ENCODE peak calls at places on chromosome 4, in five cellular contexts. F is cardiac septum, Q is pons, E is A549, B is HCEC 1CT. J is an unnamed sample.

GRCh38 chr4:3186609-3187008 is 62.4 kb upstream of the MSANTD1 start:
- DNase-seq in F (no peak), Q (no peak), E (no peak), B (no peak), J (no peak)

GRCh38 chr4:16530688-16531635 is 304.7 kb upstream of the TAPT1 start:
- DNase-seq in F (no peak), Q (no peak), E (no peak), B (peak; percentile 9), J (no peak)

GRCh38 chr4:85953651-85954018 is 406.2 kb downstream of the MAPK10 start:
- DNase-seq in F (no peak), Q (no peak), E (peak; percentile 28), B (peak; percentile 64), J (no peak)

GRCh38 chr4:82785248-82786003 is 13.2 kb downstream of the SCD5 start:
- DNase-seq in F (no peak), Q (peak; percentile 84), E (peak; percentile 48), B (peak; percentile 82), J (peak; percentile 82)

GRCh38 chr4:80126435-80126834 is 53.4 kb upstream of the ANTXR2 start:
- DNase-seq in F (no peak), Q (no peak), E (no peak), B (no peak), J (no peak)

GRCh38 chr4:8514391-8514790 is 65.8 kb upstream of the GPR78 start:
- DNase-seq in F (no peak), Q (no peak), E (no peak), B (no peak), J (no peak)

GRCh38 chr4:102610007-102610406 is 108.8 kb downstream of the NFKB1 start:
- DNase-seq in F (no peak), Q (peak; percentile 39), E (no peak), B (peak; percentile 2), J (no peak)

GRCh38 chr4:5165419-5166369 is 114.4 kb downstream of the STK32B start:
- DNase-seq in F (no peak), Q (no peak), E (no peak), B (no peak), J (peak; percentile 53)

GRCh38 chr4:73683033-73683432 is 57.3 kb upstream of the CXCL8 start:
- DNase-seq in F (no peak), Q (no peak), E (no peak), B (no peak), J (no peak)

GRCh38 chr4:156778606-156779005 is 193.0 kb downstream of the PDGFC start:
- DNase-seq in F (no peak), Q (no peak), E (no peak), B (peak; percentile 68), J (peak; percentile 13)

GRCh38 chr4:99971453-99972111 is 21.5 kb upstream of the H2AZ1 start:
- DNase-seq in F (no peak), Q (no peak), E (no peak), B (no peak), J (no peak)

GRCh38 chr4:1765409-1766335 is 27.4 kb upstream of the FGFR3 start:
- DNase-seq in F (no peak), Q (no peak), E (peak; percentile 37), B (no peak), J (no peak)

GRCh38 chr4:11418610-11419009 is 10.1 kb downstream of the HS3ST1 start:
- DNase-seq in F (no peak), Q (no peak), E (no peak), B (no peak), J (no peak)

GRCh38 chr4:64158648-64159326 is 250.5 kb downstream of the TECRL start:
- DNase-seq in F (no peak), Q (peak; percentile 82), E (peak; percentile 10), B (peak; percentile 8), J (no peak)